ENCODE peak calls at places on chromosomes 16 and 17, in six cellular contexts. F is hepatocyte, B is fibroblast of lung, R is astrocyte, U is neural progenitor cell, H is GM23248. O is an unnamed sample.
A peak's percentile ranks its signal among the peaks of the same experiment; 100 is the strongest.

GRCh38 chr16:85428168-85428898 is 184.8 kb upstream of the GSE1 start:
- DNase-seq in F (no peak), B (no peak), R (no peak), U (peak; percentile 60), H (peak; percentile 46), O (peak; percentile 93)

GRCh38 chr17:61307905-61308886 is 91.4 kb upstream of the TBX2 start:
- DNase-seq in F (peak; percentile 75), B (peak; percentile 95), R (peak; percentile 93), U (no peak), H (peak; percentile 98), O (peak; percentile 93)

GRCh38 chr16:67930678-67931211 is 917 bp downstream of the CTRL start:
- DNase-seq in F (no peak), B (no peak), R (no peak), U (no peak), H (no peak), O (peak; percentile 65)

GRCh38 chr16:28829747-28830146 is 6.9 kb downstream of the ATXN2L start:
- DNase-seq in F (no peak), B (no peak), R (no peak), U (no peak), H (no peak), O (no peak)

GRCh38 chr17:299546-299945 is 53.1 kb downstream of the RPH3AL start:
- DNase-seq in F (no peak), B (no peak), R (no peak), U (no peak), H (no peak), O (peak; percentile 59)

GRCh38 chr17:80884811-80885210 is 106.8 kb upstream of the CHMP6 start:
- DNase-seq in F (no peak), B (no peak), R (no peak), U (no peak), H (no peak), O (no peak)

GRCh38 chr16:48041861-48042435 is 113.8 kb downstream of the ABCC12 start:
- DNase-seq in F (peak; percentile 19), B (no peak), R (no peak), U (peak; percentile 58), H (no peak), O (no peak)

GRCh38 chr16:49932943-49933342 is 77.0 kb upstream of the ZNF423 start:
- DNase-seq in F (no peak), B (peak; percentile 37), R (peak; percentile 13), U (no peak), H (peak; percentile 47), O (no peak)

GRCh38 chr17:7558544-7559306 is at the start of gene TNFSF13:
- DNase-seq in F (no peak), B (no peak), R (no peak), U (no peak), H (no peak), O (no peak)

GRCh38 chr17:49916854-49917515 is 52.0 kb upstream of the DLX4 start:
- DNase-seq in F (no peak), B (no peak), R (no peak), U (no peak), H (no peak), O (no peak)

GRCh38 chr17:65756760-65757159 is 195.3 kb upstream of the AXIN2 start:
- DNase-seq in F (no peak), B (no peak), R (no peak), U (no peak), H (peak; percentile 3), O (no peak)

GRCh38 chr17:76833747-76834146 is 34.5 kb upstream of the MGAT5B start:
- DNase-seq in F (no peak), B (no peak), R (no peak), U (no peak), H (no peak), O (no peak)

GRCh38 chr16:85634747-85635544 is 21.8 kb downstream of the GSE1 start:
- DNase-seq in F (no peak), B (no peak), R (no peak), U (no peak), H (no peak), O (no peak)

GRCh38 chr17:54408741-54409140 is 491.9 kb upstream of the TOM1L1 start:
- DNase-seq in F (peak; percentile 12), B (no peak), R (no peak), U (no peak), H (no peak), O (no peak)

GRCh38 chr17:74205274-74205673 is 1.8 kb downstream of the RPL38 start:
- DNase-seq in F (no peak), B (no peak), R (no peak), U (no peak), H (no peak), O (peak; percentile 68)

GRCh38 chr17:82787081-82787848 is 35.4 kb downstream of the TBCD start:
- DNase-seq in F (no peak), B (peak; percentile 85), R (peak; percentile 79), U (no peak), H (peak; percentile 98), O (peak; percentile 71)

GRCh38 chr16:14007460-14007859 is 63.7 kb upstream of the MRTFB start:
- DNase-seq in F (no peak), B (peak; percentile 79), R (peak; percentile 72), U (no peak), H (peak; percentile 83), O (no peak)

GRCh38 chr17:27494192-27495091 is 38.2 kb downstream of the KSR1 start:
- DNase-seq in F (peak; percentile 87), B (peak; percentile 57), R (peak; percentile 49), U (peak; percentile 69), H (peak; percentile 83), O (no peak)

GRCh38 chr17:18257268-18257681 is 1.3 kb downstream of the FLII start:
- DNase-seq in F (peak; percentile 41), B (no peak), R (no peak), U (peak; percentile 29), H (peak; percentile 41), O (peak; percentile 93)

GRCh38 chr16:80300456-80300855 is 240.3 kb upstream of the DYNLRB2 start:
- DNase-seq in F (no peak), B (no peak), R (no peak), U (no peak), H (peak; percentile 42), O (peak; percentile 58)

GRCh38 chr16:20847577-20847976 is 41.2 kb downstream of the REXO5 start:
- DNase-seq in F (no peak), B (no peak), R (no peak), U (no peak), H (no peak), O (no peak)

GRCh38 chr17:67431210-67432015 is 54.3 kb downstream of the PITPNC1 start:
- DNase-seq in F (peak; percentile 31), B (peak; percentile 95), R (peak; percentile 97), U (no peak), H (peak; percentile 91), O (peak; percentile 94)

GRCh38 chr16:87190288-87191240 is 126.6 kb downstream of the C16orf95 start:
- DNase-seq in F (no peak), B (peak; percentile 66), R (peak; percentile 54), U (no peak), H (no peak), O (peak; percentile 81)

GRCh38 chr17:46770818-46771600 is 47.5 kb downstream of the WNT3 start:
- DNase-seq in F (peak; percentile 83), B (peak; percentile 48), R (no peak), U (peak; percentile 92), H (peak; percentile 83), O (peak; percentile 94)

GRCh38 chr16:67174706-67175231 is 4.4 kb downstream of the NOL3 start:
- DNase-seq in F (no peak), B (no peak), R (no peak), U (no peak), H (no peak), O (no peak)

GRCh38 chr16:11440657-11441012 is 95.4 kb downstream of the RMI2 start:
- DNase-seq in F (no peak), B (no peak), R (no peak), U (no peak), H (no peak), O (peak; percentile 52)
- H3K27ac ChIP-seq in F (no peak overlapping the region), B (no peak overlapping the region), R (no peak overlapping the region), U (no peak overlapping the region), H (no peak overlapping the region), O (no peak overlapping the region)

GRCh38 chr17:63986842-63987615 is 11.1 kb upstream of the PRR29 start:
- DNase-seq in F (no peak), B (no peak), R (no peak), U (no peak), H (no peak), O (peak; percentile 41)
- H3K4me1 ChIP-seq in F (peaks cover 16% of the 10 kb centered on the region), B (peaks cover 3% of the 10 kb centered on the region), R (peaks cover 6% of the 10 kb centered on the region), U (peaks cover 7% of the 10 kb centered on the region), H (peaks cover 13% of the 10 kb centered on the region), O (peaks cover 12% of the 10 kb centered on the region)

GRCh38 chr17:21291357-21291756 is 6.8 kb downstream of the MAP2K3 start:
- DNase-seq in F (no peak), B (no peak), R (no peak), U (no peak), H (no peak), O (peak; percentile 74)
- H3K79me2 ChIP-seq in F (peaks cover 98% of the 10 kb centered on the region), B (peaks cover 98% of the 10 kb centered on the region), R (peaks cover 100% of the 10 kb centered on the region), U (peaks cover 5% of the 10 kb centered on the region), H (peaks cover 99% of the 10 kb centered on the region), O (peaks cover 99% of the 10 kb centered on the region)

DNA sequence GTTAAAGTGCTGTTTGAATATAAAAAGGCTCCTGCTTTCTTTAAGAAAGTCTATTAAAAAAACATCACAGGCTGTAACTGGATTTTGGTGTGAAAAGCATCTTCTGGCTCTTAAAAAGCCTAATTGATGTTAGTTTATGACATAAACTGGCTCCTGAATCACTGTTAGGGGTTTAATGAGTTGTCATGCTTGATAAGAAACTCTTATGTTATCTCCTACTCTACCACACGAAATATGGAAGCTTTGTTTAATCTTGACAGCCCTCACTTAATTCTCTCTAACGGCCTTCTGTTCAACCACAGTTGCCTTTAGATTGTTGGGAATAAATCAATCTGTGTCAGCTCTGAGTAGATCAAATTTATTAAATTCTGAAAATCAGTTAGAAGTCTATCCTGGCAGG is 51.5 kb downstream of the CPPED1 start:
- DNase-seq in F (no peak), B (no peak), R (no peak), U (no peak), H (no peak), O (no peak)
- H3K27ac ChIP-seq in F (no peak overlapping the region), B (no peak overlapping the region), R (no peak overlapping the region), U (no peak overlapping the region), H (no peak overlapping the region), O (no peak overlapping the region)

DNA sequence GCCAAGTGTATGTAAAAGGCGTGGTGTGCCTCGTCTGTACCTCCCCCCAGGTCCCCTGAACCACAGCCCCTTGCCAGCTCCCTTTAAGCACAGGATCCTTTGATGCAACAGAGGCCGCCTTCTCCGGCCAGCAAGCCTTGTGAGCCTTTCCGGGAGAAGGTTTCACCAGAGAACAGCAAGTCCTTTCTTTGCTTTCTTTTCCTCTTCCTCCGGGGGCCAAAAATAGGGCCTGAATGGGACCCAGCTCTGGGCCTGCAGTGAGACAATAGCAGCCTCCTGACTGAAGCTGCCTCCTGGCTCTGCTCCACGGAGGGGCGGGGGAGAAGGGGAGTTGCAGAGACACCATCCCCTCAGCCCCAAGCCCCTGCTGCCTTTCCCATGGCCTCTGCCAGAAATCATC is 9.0 kb downstream of the ADGRG1 start:
- DNase-seq in F (no peak), B (no peak), R (no peak), U (peak; percentile 68), H (no peak), O (no peak)
- H3K4me1 ChIP-seq in F (peaks cover 40% of the 10 kb centered on the region), B (peaks cover 9% of the 10 kb centered on the region), R (peaks cover 12% of the 10 kb centered on the region), U (peaks cover 44% of the 10 kb centered on the region), H (peaks cover 10% of the 10 kb centered on the region), O (peaks cover 26% of the 10 kb centered on the region)

O was measured in osteoblast.